ENCODE peak calls at places on chromosomes 4 and X, in four cellular contexts. One of them, this sample, is unnamed.

GRCh38 chr4:7169134-7169533 is 23.2 kb upstream of the SORCS2 start:
- DNase-seq in heart left ventricle: peak; percentile 43
- DNase-seq in fibroblast of the aortic adventitia: no peak
- DNase-seq in RWPE1: no peak
- DNase-seq in this sample: no peak

GRCh38 chrX:23841847-23842522 is 59.0 kb downstream of the SAT1 start:
- DNase-seq in RWPE1: no peak
- DNase-seq in fibroblast of the aortic adventitia: no peak
- DNase-seq in heart left ventricle: no peak
- DNase-seq in this sample: peak; percentile 14

GRCh38 chr4:7964890-7965662 is 25.4 kb upstream of the AFAP1 start:
- DNase-seq in heart left ventricle: no peak
- DNase-seq in RWPE1: peak; percentile 64
- DNase-seq in fibroblast of the aortic adventitia: peak; percentile 53
- DNase-seq in this sample: peak; percentile 93

GRCh38 chr4:41245983-41246382 is 10.7 kb upstream of the UCHL1 start:
- DNase-seq in heart left ventricle: no peak
- DNase-seq in RWPE1: no peak
- DNase-seq in fibroblast of the aortic adventitia: no peak
- DNase-seq in this sample: no peak

GRCh38 chr4:24799544-24800272 is 4.3 kb downstream of the SOD3 start:
- DNase-seq in fibroblast of the aortic adventitia: no peak
- DNase-seq in RWPE1: no peak
- DNase-seq in heart left ventricle: no peak
- DNase-seq in this sample: no peak

GRCh38 chrX:154809939-154810665 is 4.8 kb upstream of the MPP1 start:
- DNase-seq in RWPE1: no peak
- DNase-seq in heart left ventricle: no peak
- DNase-seq in fibroblast of the aortic adventitia: peak; percentile 16
- DNase-seq in this sample: no peak

GRCh38 chrX:41019041-41019392 is 66.2 kb upstream of the USP9X start:
- DNase-seq in fibroblast of the aortic adventitia: no peak
- DNase-seq in heart left ventricle: no peak
- DNase-seq in RWPE1: no peak
- DNase-seq in this sample: no peak

GRCh38 chrX:3651272-3651671 is 62.2 kb downstream of the PRKX start:
- DNase-seq in fibroblast of the aortic adventitia: peak; percentile 63
- DNase-seq in heart left ventricle: no peak
- DNase-seq in RWPE1: peak; percentile 4
- DNase-seq in this sample: peak; percentile 27

GRCh38 chr4:183602444-183603102 is 56.4 kb downstream of the RWDD4 start:
- DNase-seq in heart left ventricle: no peak
- DNase-seq in RWPE1: peak; percentile 11
- DNase-seq in fibroblast of the aortic adventitia: peak; percentile 50
- DNase-seq in this sample: peak; percentile 53

GRCh38 chrX:137574102-137574783 is 8.3 kb downstream of the ZIC3 start:
- DNase-seq in RWPE1: no peak
- DNase-seq in heart left ventricle: no peak
- DNase-seq in fibroblast of the aortic adventitia: no peak
- DNase-seq in this sample: no peak

GRCh38 chr4:16837475-16837874 is 61.0 kb downstream of the LDB2 start:
- DNase-seq in heart left ventricle: no peak
- DNase-seq in RWPE1: no peak
- DNase-seq in fibroblast of the aortic adventitia: no peak
- DNase-seq in this sample: no peak

GRCh38 chrX:20205927-20206708 is 60.6 kb downstream of the RPS6KA3 start:
- DNase-seq in fibroblast of the aortic adventitia: no peak
- DNase-seq in heart left ventricle: no peak
- DNase-seq in RWPE1: no peak
- DNase-seq in this sample: no peak

GRCh38 chr4:24089831-24090531 is 200.1 kb upstream of the PPARGC1A start:
- DNase-seq in fibroblast of the aortic adventitia: no peak
- DNase-seq in heart left ventricle: no peak
- DNase-seq in RWPE1: no peak
- DNase-seq in this sample: peak; percentile 18

GRCh38 chrX:97389761-97390192 is 506.1 kb downstream of the RPA4 start:
- DNase-seq in fibroblast of the aortic adventitia: peak; percentile 81
- DNase-seq in heart left ventricle: no peak
- DNase-seq in RWPE1: peak; percentile 5
- DNase-seq in this sample: peak; percentile 59

DNA sequence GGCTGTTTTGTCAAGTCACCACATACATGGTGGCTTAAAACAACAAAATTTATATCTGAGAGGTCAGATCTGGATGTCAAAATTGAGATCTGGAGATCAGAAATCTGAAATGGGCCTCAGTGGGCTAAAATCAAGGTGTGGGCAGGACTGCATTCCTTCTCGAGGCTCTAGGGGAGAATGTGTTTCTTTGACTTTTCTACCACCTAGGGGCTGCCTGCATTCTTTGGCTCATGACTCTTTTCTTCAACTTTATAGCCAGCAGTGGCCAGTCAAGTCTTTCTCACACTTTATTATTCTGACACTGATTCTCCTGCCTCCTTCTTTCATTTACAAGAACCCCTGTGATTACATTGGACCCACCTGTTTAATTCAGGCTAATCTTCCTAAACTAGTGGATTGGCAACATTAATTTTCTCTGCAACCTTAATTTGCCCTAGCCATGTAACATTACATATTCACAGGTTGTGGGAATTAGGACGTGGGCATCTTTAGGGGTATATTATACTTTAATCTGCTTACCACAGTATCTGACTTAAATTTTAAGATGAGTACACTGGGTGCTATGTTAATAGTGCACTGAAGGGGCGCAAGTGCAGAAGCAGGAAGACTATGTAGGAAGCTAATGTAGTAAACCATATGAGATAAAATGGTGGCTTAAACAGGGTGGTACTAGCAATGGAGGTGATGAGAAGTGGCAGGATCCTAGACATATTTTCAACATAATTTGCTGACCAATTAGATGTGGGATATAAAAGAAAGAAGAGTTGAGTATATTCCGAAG is 188.0 kb downstream of the SLC4A4 start:
- DNase-seq in fibroblast of the aortic adventitia: no peak
- DNase-seq in RWPE1: no peak
- DNase-seq in heart left ventricle: no peak
- DNase-seq in this sample: no peak
- TF ChIP-seq CTCF in fibroblast of the aortic adventitia: peak; percentile 11
- TF ChIP-seq CTCF in RWPE1: no peak
- TF ChIP-seq CTCF in heart left ventricle: no peak
- TF ChIP-seq CTCF in this sample: no peak

DNA sequence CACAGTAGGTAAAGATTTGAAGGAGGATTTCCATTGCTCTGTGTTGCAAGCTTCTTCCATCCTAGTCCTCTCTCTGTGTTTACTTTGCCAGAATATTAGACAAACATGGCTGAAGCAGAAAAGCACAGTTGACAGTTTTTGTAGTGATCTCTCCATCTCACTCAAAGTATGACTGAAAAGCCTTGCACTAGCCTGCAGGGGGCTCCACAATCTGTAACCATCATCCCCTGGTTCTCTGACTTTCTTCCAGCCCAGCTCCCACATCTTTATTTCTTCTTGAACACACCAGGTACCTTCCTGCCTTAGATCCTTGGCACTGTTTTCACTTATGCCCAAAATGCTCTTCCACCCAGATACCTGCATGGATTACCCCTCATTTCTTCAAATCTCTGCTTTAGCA is 34.1 kb upstream of the HHIP start:
- DNase-seq in RWPE1: peak; percentile 6
- DNase-seq in heart left ventricle: no peak
- DNase-seq in fibroblast of the aortic adventitia: no peak
- DNase-seq in this sample: peak; percentile 42
- TF ChIP-seq CTCF in RWPE1: no peak
- TF ChIP-seq CTCF in heart left ventricle: peak; percentile 30
- TF ChIP-seq CTCF in fibroblast of the aortic adventitia: peak; percentile 44
- TF ChIP-seq CTCF in this sample: peak; percentile 62

GRCh38 chrX:135481696-135482179 is 38.7 kb upstream of the INTS6L start:
- DNase-seq in fibroblast of the aortic adventitia: no peak
- DNase-seq in RWPE1: no peak
- DNase-seq in heart left ventricle: no peak
- DNase-seq in this sample: no peak

GRCh38 chrX:135480076-135480475 is 40.4 kb upstream of the INTS6L start:
- DNase-seq in RWPE1: no peak
- DNase-seq in fibroblast of the aortic adventitia: no peak
- DNase-seq in heart left ventricle: no peak
- DNase-seq in this sample: no peak

GRCh38 chrX:135476378-135476777 is 44.1 kb upstream of the INTS6L start:
- DNase-seq in fibroblast of the aortic adventitia: no peak
- DNase-seq in heart left ventricle: no peak
- DNase-seq in RWPE1: no peak
- DNase-seq in this sample: no peak

GRCh38 chrX:135477576-135477975 is 42.9 kb upstream of the INTS6L start:
- DNase-seq in heart left ventricle: peak; percentile 57
- DNase-seq in fibroblast of the aortic adventitia: peak; percentile 85
- DNase-seq in RWPE1: peak; percentile 37
- DNase-seq in this sample: peak; percentile 77
- TF ChIP-seq CTCF in heart left ventricle: peak; percentile 32
- TF ChIP-seq CTCF in fibroblast of the aortic adventitia: peak; percentile 21
- TF ChIP-seq CTCF in RWPE1: peak; percentile 52
- TF ChIP-seq CTCF in this sample: peak; percentile 71

GRCh38 chrX:74835566-74835965 is 89.7 kb downstream of the NEXMIF start:
- DNase-seq in heart left ventricle: no peak
- DNase-seq in fibroblast of the aortic adventitia: no peak
- DNase-seq in RWPE1: no peak
- DNase-seq in this sample: peak; percentile 0
- TF ChIP-seq CTCF in heart left ventricle: no peak
- TF ChIP-seq CTCF in fibroblast of the aortic adventitia: no peak
- TF ChIP-seq CTCF in RWPE1: no peak
- TF ChIP-seq CTCF in this sample: no peak

GRCh38 chr4:102779204-102779603 is 18.4 kb upstream of the MANBA start:
- DNase-seq in heart left ventricle: no peak
- DNase-seq in fibroblast of the aortic adventitia: no peak
- DNase-seq in RWPE1: no peak
- DNase-seq in this sample: no peak

GRCh38 chr4:102778720-102779119 is 18.0 kb upstream of the MANBA start:
- DNase-seq in RWPE1: no peak
- DNase-seq in fibroblast of the aortic adventitia: no peak
- DNase-seq in heart left ventricle: no peak
- DNase-seq in this sample: peak; percentile 41

GRCh38 chr4:102772738-102773340 is 12.1 kb upstream of the MANBA start:
- DNase-seq in heart left ventricle: no peak
- DNase-seq in RWPE1: no peak
- DNase-seq in fibroblast of the aortic adventitia: no peak
- DNase-seq in this sample: no peak

DNA sequence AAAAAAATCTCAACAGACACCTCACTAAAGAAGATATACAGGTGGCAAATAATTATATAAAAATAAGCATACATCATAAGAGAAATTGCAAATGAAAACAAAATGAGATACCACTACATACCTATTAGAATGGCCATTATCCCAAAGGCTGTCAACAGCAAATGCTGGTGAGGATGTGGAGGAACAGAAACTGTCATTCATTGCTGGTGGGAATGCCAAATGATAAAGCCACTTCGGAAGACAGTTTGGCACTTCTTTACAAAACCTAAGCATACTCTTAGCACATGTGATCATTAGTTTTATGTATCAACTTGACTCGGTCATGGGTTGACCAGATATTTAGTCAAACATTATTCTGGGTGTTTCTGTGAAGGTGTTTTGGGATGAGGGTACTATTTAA is 13.5 kb upstream of the MANBA start:
- DNase-seq in RWPE1: no peak
- DNase-seq in heart left ventricle: no peak
- DNase-seq in fibroblast of the aortic adventitia: no peak
- DNase-seq in this sample: no peak
- TF ChIP-seq CTCF in RWPE1: no peak
- TF ChIP-seq CTCF in heart left ventricle: no peak
- TF ChIP-seq CTCF in fibroblast of the aortic adventitia: no peak
- TF ChIP-seq CTCF in this sample: no peak

GRCh38 chr4:149825336-149825735 is 9.7 kb upstream of the IQCM start:
- DNase-seq in RWPE1: peak; percentile 58
- DNase-seq in heart left ventricle: no peak
- DNase-seq in fibroblast of the aortic adventitia: no peak
- DNase-seq in this sample: peak; percentile 93

DNA sequence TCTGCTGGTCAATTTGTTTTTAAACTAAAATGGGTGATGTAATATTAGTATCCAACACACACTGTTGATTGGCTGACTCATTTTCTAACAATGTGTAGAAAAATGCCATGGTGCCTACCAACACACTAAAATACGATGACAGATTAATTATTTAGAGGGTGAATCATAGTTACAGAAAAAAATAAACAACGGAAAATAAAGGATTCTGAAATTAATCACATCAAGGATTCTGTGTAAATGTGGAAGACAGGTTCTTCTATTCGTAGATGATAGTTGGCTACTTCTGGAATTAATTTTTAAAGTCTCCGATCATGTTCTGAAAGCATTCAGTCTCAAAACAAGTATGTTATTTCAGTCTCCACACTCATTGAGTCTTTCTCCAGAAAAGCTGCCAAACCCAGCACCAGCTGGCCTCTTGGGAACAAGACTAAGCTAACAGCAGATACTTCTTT is 8.2 kb upstream of the IQCM start:
- DNase-seq in heart left ventricle: no peak
- DNase-seq in fibroblast of the aortic adventitia: peak; percentile 78
- DNase-seq in RWPE1: peak; percentile 81
- DNase-seq in this sample: peak; percentile 86
- TF ChIP-seq CTCF in heart left ventricle: no peak
- TF ChIP-seq CTCF in fibroblast of the aortic adventitia: no peak
- TF ChIP-seq CTCF in RWPE1: no peak
- TF ChIP-seq CTCF in this sample: no peak

DNA sequence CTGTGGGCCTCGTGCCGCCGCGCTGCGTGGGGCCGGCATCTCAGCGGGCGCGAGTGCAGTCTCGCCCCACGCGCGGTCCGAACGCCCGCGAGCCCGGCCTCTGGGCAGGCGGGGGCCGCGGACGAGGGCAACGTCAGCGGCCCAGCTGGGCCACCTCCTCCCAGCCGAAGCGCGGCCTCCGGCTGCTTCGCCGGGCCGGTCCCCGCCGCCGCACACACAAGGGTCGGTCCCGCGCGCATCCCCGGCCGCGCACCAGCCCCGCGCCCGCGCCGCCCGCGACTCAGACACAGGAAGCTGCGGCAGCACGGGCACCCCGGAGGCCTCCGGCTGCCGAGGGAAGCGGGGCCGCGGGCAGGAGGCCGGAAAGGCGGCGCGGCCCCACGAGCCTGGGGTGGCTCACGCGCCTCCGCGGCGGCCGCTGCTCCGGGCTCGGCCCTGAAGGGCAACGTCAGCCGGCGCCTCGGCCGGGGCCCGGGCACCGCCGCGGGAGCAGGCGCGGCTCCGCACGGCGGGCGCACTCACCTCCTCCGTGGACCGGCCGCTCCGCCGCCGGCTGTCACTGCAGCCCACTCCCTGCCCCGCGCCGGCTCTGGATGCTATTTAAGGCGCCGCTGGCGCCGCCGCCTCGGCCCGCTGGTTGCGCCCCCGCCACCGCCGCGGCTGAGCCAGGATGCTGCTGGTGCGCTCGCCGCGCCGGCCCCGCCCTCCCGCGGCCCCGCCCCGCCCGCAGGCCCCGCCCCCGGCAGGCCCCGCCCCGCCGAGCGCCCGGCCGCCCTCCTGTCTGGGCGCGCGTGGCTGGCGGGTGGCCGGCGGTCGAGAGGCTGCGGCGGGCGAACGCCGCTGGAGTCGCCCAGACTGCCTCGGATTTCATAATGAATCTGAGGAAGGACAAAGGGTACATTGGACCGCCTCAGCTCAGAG is at the start of gene ACSL1:
- DNase-seq in fibroblast of the aortic adventitia: peak; percentile 63
- DNase-seq in heart left ventricle: peak; percentile 94
- DNase-seq in RWPE1: peak; percentile 82
- DNase-seq in this sample: peak; percentile 67
- TF ChIP-seq CTCF in fibroblast of the aortic adventitia: no peak
- TF ChIP-seq CTCF in heart left ventricle: peak; percentile 9
- TF ChIP-seq CTCF in RWPE1: no peak
- TF ChIP-seq CTCF in this sample: no peak

This sample was measured in epithelial cell of esophagus.